ENCODE peak calls at places on chromosomes 5 and 9, in four cellular contexts. B is HCT116, X is GM12878, W is IMR-90. V is an unnamed sample.

GRCh38 chr5:148653840-148654781 is at the start of gene HTR4:
- DNase-seq in B (no peak), X (no peak), W (no peak), V (peak)

GRCh38 chr9:126055386-126055785 is 271.2 kb upstream of the MVB12B start:
- DNase-seq in B (no peak), X (no peak), W (peak), V (no peak)

GRCh38 chr9:91033802-91034201 is 232.2 kb downstream of the SYK start:
- DNase-seq in B (peak), X (no peak), W (no peak), V (peak)

GRCh38 chr5:33936381-33937016 is at the start of gene RXFP3:
- DNase-seq in B (no peak), X (no peak), W (peak), V (peak)

GRCh38 chr5:168262042-168262743 is 29.3 kb upstream of the WWC1 start:
- DNase-seq in B (no peak), X (no peak), W (no peak), V (no peak)

GRCh38 chr9:112166176-112167140 is 8.6 kb downstream of the SUSD1 start:
- DNase-seq in B (no peak), X (no peak), W (peak), V (no peak)

GRCh38 chr5:40733439-40733838 is 22.3 kb downstream of the TTC33 start:
- DNase-seq in B (no peak), X (no peak), W (no peak), V (no peak)

GRCh38 chr9:93297659-93298497 is 113.9 kb downstream of the WNK2 start:
- DNase-seq in B (no peak), X (no peak), W (no peak), V (no peak)

GRCh38 chr9:134384811-134385479 is 58.7 kb downstream of the RXRA start:
- DNase-seq in B (no peak), X (no peak), W (no peak), V (no peak)

GRCh38 chr9:127263664-127264063 is 910 bp upstream of the GARNL3 start:
- DNase-seq in B (no peak), X (no peak), W (peak), V (no peak)

GRCh38 chr5:80885698-80886000 is 74.5 kb upstream of the RASGRF2 start:
- DNase-seq in B (no peak), X (no peak), W (no peak), V (no peak)

GRCh38 chr5:50751064-50751657 is 84.7 kb downstream of the PARP8 start:
- DNase-seq in B (peak), X (peak), W (peak), V (no peak)

GRCh38 chr5:126998201-126998631 is 32.1 kb downstream of the MARCHF3 start:
- DNase-seq in B (no peak), X (peak), W (peak), V (no peak)

GRCh38 chr9:76845254-76845653 is 60.7 kb downstream of the PRUNE2 start:
- DNase-seq in B (no peak), X (no peak), W (no peak), V (no peak)

GRCh38 chr5:72467987-72468386 is 39.2 kb downstream of the ZNF366 start:
- DNase-seq in B (no peak), X (no peak), W (peak), V (no peak)

DNA sequence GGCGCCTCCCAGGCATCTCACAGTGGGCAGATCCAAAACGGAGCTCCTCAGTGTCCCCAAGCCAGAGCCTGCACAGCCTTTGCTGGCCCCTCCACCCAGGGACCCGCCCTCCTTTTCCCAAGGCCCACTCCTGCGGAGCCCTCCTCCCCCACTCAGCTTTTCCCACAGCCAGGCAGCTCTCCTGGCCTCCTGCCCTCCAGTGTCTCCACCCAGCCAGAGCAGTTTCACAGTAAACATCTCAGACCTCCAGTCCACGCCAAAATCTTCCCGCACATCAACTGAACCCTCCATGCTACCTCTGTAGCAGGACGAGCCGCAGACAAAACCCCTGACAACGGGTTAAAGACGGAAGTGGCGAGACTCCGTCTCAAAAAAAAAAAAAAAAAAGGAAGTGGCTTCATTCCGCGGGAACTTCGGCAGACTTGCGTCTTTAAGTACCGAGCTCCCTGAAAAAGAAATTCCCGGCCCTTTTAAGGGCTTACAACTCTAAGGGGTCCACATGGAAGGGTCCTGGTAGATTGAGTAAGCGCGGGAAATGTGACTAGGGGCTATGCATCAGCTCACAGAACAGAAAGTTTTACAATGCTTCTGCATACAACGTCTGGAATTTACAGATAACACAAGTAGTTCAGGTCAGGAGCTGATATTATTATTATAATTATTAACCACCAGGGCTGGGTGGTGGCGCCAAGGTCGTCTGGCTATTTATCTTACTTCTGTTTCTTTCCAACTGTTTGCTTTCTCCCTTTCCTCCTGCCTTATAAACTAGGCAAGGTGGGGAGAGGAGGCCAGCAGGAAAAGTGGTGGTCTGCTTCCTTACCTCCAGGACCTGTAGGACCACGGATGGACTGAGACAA is 11.4 kb upstream of the GRIN1 start:
- DNase-seq in B (no peak), X (no peak), W (no peak), V (no peak)
- TF ChIP-seq POLR2A in B (no peak), X (peak), W (no peak), V (no peak)

GRCh38 chr5:59874675-59875074 is 18.9 kb downstream of the PDE4D start:
- DNase-seq in B (no peak), X (no peak), W (peak), V (no peak)

DNA sequence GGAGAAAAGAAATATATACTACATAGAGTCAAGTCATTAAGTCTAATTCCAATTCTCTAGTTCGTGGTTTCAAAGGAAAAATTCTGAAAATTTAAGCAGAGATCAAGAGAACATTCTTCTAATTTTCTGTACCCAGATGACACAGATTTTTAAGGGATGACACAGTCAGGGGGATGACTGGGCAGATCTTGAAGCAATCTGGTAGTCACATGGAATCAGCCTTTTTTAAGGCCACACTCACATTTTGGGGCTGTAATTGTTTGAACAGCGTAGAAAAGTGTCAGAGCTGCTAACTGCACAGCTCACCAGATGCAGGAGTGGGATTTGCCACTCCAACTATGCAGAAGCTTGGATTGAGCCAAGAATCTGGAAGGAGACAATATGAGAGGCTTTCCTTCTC is 20.4 kb downstream of the PDE4D start:
- DNase-seq in B (no peak), X (no peak), W (peak), V (no peak)
- H3K9ac ChIP-seq in B (no peak), X (no peak), W (no peak), V (no peak)

GRCh38 chr9:128916204-128916603 is 4.6 kb upstream of the PHYHD1 start:
- DNase-seq in B (no peak), X (no peak), W (no peak), V (no peak)
- TF ChIP-seq POLR2A in B (no peak), X (no peak), W (no peak), V (no peak)

DNA sequence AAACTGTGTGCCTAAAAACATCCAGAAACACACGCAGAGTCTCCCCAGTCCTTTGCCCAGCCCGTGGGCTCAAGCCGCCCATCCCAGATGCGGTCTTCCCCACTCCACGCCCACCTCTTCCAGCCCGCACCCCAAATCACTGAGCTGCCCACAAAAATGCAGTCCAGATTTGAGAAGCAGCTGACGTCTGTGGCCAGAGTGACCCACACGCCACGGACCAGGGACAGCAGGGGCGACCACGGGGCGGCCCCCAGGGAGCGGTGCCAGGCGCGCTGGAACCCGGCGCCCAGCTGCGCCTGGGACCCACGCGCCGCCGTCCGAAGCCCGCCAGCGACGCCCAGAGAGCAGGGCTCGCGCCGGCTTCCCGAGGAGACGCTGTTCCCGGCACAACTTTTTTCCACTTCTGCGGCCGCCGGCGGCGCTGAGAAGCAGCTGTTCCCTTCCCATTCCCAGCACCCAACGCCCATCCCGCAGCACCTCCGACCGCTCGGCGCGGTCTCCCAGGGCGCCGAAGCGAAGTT is 674 bp downstream of the LHFPL2 start:
- DNase-seq in B (no peak), X (no peak), W (peak), V (no peak)
- H3K9ac ChIP-seq in B (peak), X (peak), W (peak), V (peak)

GRCh38 chr9:14315754-14316573 is 2.0 kb upstream of the NFIB start:
- DNase-seq in B (no peak), X (no peak), W (no peak), V (no peak)
- TF ChIP-seq POLR2A in B (no peak), X (no peak), W (no peak), V (no peak)

DNA sequence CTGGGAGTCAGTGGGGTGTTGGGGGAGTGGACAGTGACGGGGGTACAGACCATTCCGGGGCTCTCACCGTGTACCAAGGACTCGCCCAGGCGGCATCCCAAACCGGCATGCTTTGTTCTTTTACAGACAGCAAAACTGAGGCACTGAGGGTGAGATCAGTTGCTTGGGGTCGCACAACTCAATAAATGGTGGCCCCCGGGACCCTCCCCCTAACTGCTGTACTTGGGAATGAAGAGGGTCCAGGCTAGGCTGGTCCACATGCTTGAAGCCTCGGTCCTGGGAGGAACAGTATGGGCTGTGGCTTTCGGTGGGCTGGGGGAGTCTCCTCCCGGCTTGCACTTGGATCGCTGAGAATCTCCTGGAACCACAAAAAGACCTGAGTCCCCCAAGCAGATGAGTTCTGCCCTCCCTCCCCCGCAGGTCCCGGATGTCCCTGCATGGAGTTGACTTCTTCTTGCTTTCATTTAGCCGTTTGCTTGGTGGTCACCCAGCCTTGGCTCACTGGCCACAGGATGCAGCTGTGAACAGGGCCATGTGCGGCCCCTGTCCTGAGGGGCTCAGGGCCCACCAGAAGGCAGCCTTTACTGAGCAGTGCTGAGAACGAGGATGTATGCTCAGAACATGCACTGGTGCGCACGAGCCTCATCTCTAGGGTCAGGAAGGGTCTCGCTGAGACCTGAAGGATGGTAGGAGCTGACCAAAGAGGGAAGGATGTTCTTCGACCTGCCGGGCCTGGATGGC is 4.2 kb downstream of the LAMC3 start:
- DNase-seq in B (no peak), X (no peak), W (no peak), V (no peak)
- H3K9ac ChIP-seq in B (no peak), X (no peak), W (no peak), V (no peak)

DNA sequence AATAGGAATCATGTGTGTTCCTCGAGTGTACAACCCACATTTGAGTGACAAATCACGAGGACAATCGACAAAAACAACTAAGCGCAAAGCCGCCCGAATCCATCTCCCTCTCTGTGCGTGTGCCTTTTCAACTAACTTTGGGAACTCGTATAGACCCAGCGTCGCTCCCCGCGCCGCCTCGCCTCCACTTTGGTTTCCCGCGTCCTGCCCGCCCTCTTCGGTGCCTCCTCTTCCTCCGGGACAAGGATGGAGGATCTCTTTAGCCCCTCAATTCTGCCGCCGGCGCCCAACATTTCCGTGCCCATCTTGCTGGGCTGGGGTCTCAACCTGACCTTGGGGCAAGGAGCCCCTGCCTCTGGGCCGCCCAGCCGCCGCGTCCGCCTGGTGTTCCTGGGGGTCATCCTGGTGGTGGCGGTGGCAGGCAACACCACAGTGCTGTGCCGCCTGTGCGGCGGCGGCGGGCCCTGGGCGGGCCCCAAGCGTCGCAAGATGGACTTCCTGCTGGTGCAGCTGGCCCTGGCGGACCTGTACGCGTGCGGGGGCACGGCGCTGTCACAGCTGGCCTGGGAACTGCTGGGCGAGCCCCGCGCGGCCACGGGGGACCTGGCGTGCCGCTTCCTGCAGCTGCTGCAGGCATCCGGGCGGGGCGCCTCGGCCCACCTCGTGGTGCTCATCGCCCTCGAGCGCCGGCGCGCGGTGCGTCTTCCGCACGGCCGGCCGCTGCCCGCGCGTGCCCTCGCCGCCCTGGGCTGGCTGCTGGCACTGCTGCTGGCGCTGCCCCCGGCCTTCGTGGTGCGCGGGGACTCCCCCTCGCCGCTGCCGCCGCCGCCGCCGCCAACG is at the start of gene GPR150:
- DNase-seq in B (no peak), X (no peak), W (peak), V (no peak)
- TF ChIP-seq POLR2A in B (no peak), X (peak), W (no peak), V (no peak)

GRCh38 chr5:128083811-128084227 is 253 bp downstream of the SLC12A2 start:
- DNase-seq in B (no peak), X (no peak), W (peak), V (peak)
- H3K9ac ChIP-seq in B (peak), X (peak), W (peak), V (no peak)

V was measured in H1.